ENCODE peak calls at places on chromosome 18, in six cellular contexts. J is sigmoid colon, C is breast epithelium, Y is Peyer's patch, K is IMR-90, Q is tibial nerve. F is an unnamed sample.
A peak's percentile ranks its signal among the peaks of the same experiment; 100 is the strongest.

GRCh38 chr18:73038336-73038735 is 170.5 kb upstream of the NETO1 start:
- DNase-seq in J (no peak), C (no peak), Y (no peak), K (no peak), Q (no peak), F (no peak)

GRCh38 chr18:12990128-12990485 is 1.1 kb upstream of the CEP192 start:
- DNase-seq in J (no peak), C (no peak), Y (no peak), K (no peak), Q (no peak), F (no peak)

GRCh38 chr18:11983592-11983991 is 2.3 kb downstream of the IMPA2 start:
- DNase-seq in J (peak; percentile 60), C (no peak), Y (peak; percentile 47), K (no peak), Q (no peak), F (no peak)

GRCh38 chr18:3652380-3653262 is 202.6 kb downstream of the TGIF1 start:
- DNase-seq in J (no peak), C (no peak), Y (peak; percentile 84), K (peak; percentile 99), Q (no peak), F (peak; percentile 87)

GRCh38 chr18:55651236-55651635 is 63.2 kb upstream of the TCF4 start:
- DNase-seq in J (no peak), C (no peak), Y (no peak), K (no peak), Q (no peak), F (no peak)

GRCh38 chr18:66682855-66683322 is 79.0 kb upstream of the CDH19 start:
- DNase-seq in J (no peak), C (no peak), Y (no peak), K (no peak), Q (peak; percentile 47), F (no peak)

GRCh38 chr18:70132999-70133398 is 72.5 kb downstream of the RTTN start:
- DNase-seq in J (no peak), C (no peak), Y (no peak), K (peak; percentile 98), Q (no peak), F (no peak)

GRCh38 chr18:57004366-57005121 is 142.3 kb upstream of the BOD1L2 start:
- DNase-seq in J (no peak), C (no peak), Y (no peak), K (peak; percentile 76), Q (no peak), F (no peak)

GRCh38 chr18:78875268-78875997 is 104.2 kb upstream of the SALL3 start:
- DNase-seq in J (no peak), C (no peak), Y (no peak), K (no peak), Q (peak; percentile 20), F (no peak)

GRCh38 chr18:77316013-77316412 is 66.4 kb downstream of the GALR1 start:
- DNase-seq in J (no peak), C (no peak), Y (no peak), K (no peak), Q (no peak), F (no peak)

GRCh38 chr18:63084220-63084619 is 235.3 kb downstream of the BCL2 start:
- DNase-seq in J (no peak), C (no peak), Y (no peak), K (no peak), Q (no peak), F (no peak)

GRCh38 chr18:67854340-67854739 is 337.8 kb upstream of the DSEL start:
- DNase-seq in J (no peak), C (no peak), Y (no peak), K (peak; percentile 41), Q (no peak), F (no peak)

GRCh38 chr18:47931707-47932103 is 1.2 kb upstream of the SMAD2 start:
- DNase-seq in J (no peak), C (no peak), Y (peak; percentile 64), K (no peak), Q (no peak), F (no peak)
- H3K4me3 ChIP-seq in J (peak overlapping the region; percentile 74), C (peak overlapping the region; percentile 99), Y (peak overlapping the region; percentile 90), K (peak overlapping the region; percentile 98), Q (peak overlapping the region; percentile 56), F (peak overlapping the region; percentile 86)

GRCh38 chr18:58140366-58141325 is 96.6 kb downstream of the NEDD4L start:
- DNase-seq in J (peak; percentile 48), C (no peak), Y (no peak), K (no peak), Q (no peak), F (no peak)
- TF ChIP-seq CTCF in J (no peak), C (no peak), Y (peak; percentile 46), K (no peak), Q (no peak), F (no peak)

GRCh38 chr18:46055841-46056240 is 16.2 kb downstream of the PSTPIP2 start:
- DNase-seq in J (no peak), C (no peak), Y (no peak), K (no peak), Q (no peak), F (no peak)
- TF ChIP-seq POLR2A in J (no peak), C (no peak), Y (no peak), K (no peak), Q (no peak), F (no peak)

GRCh38 chr18:26579941-26580618 is 31.7 kb upstream of the KCTD1 start:
- DNase-seq in J (no peak), C (no peak), Y (no peak), K (no peak), Q (no peak), F (no peak)

GRCh38 chr18:26574958-26575864 is 26.9 kb upstream of the KCTD1 start:
- DNase-seq in J (peak; percentile 68), C (peak; percentile 60), Y (no peak), K (peak; percentile 46), Q (no peak), F (peak; percentile 39)

GRCh38 chr18:26575865-26576217 is 27.5 kb upstream of the KCTD1 start:
- DNase-seq in J (no peak), C (no peak), Y (no peak), K (no peak), Q (no peak), F (no peak)
- H3K4me3 ChIP-seq in J (peak overlapping the region; percentile 42), C (peak overlapping the region; percentile 74), Y (no peak overlapping the region), K (no peak overlapping the region), Q (no peak overlapping the region), F (no peak overlapping the region)

GRCh38 chr18:32899819-32900218 is 127.0 kb upstream of the KLHL14 start:
- DNase-seq in J (no peak), C (no peak), Y (no peak), K (peak; percentile 4), Q (no peak), F (no peak)
- TF ChIP-seq CTCF in J (no peak), C (no peak), Y (no peak), K (no peak), Q (no peak), F (no peak)

GRCh38 chr18:22286576-22286975 is 117.2 kb downstream of the GATA6 start:
- DNase-seq in J (no peak), C (no peak), Y (peak; percentile 73), K (no peak), Q (no peak), F (peak; percentile 27)
- TF ChIP-seq POLR2A in J (no peak), C (no peak), Y (peak; percentile 21), K (no peak), Q (no peak), F (no peak)

F was measured in lower leg skin.